ENCODE peak calls at places on chromosomes 13 and 19, in eight cellular contexts. B is endothelial cell of umbilical vein; Q is ovary; X is stimulated activated CD4-positive, alpha-beta T cell treated with anti-CD3 and anti-CD28 coated beads, TNF-alpha, amount 100 ng/mL, for 4 hours; L is activated naive CD4-positive, alpha-beta T cell treated with anti-CD3 and anti-CD28 coated beads, Interleukin-2, amount 10 ng/mL, durations not matched to agents 7 days and 5 days; W is non-pigmented ciliary epithelial cell; C is fibroblast of mammary gland; O is stimulated activated CD8-positive, alpha-beta memory T cell treated with anti-CD3 and anti-CD28 coated beads, Interleukin-12 subunit alpha, Interleukin-12 subunit beta, amount 100 ng/mL, for 4 hours. E is an unnamed sample.

GRCh38 chr13:38656699-38657098 is 30.2 kb upstream of the FREM2 start:
- DNase-seq in B (no peak), O (no peak), X (no peak), C (no peak), L (no peak), W (no peak), Q (no peak), E (no peak)

GRCh38 chr13:27442071-27442647 is 8.2 kb downstream of the MTIF3 start:
- DNase-seq in X (no peak), B (no peak), O (no peak), C (no peak), L (peak; percentile 44), W (no peak), Q (no peak), E (no peak)

GRCh38 chr13:24865158-24865557 is 101.2 kb downstream of the RNF17 start:
- DNase-seq in B (no peak), C (peak; percentile 18), W (no peak), Q (no peak), X (no peak), L (no peak), O (no peak), E (no peak)

GRCh38 chr13:44142911-44143665 is 230.5 kb upstream of the SERP2 start:
- DNase-seq in L (no peak), O (no peak), Q (no peak), X (no peak), B (peak; percentile 28), W (peak; percentile 60), C (peak; percentile 40), E (no peak)

GRCh38 chr13:110340812-110341444 is 33.8 kb downstream of the COL4A2 start:
- DNase-seq in W (no peak), B (peak; percentile 80), C (peak; percentile 34), Q (peak; percentile 75), X (peak; percentile 48), L (peak; percentile 68), O (peak; percentile 22), E (peak; percentile 65)

GRCh38 chr19:7196721-7197168 is 97.5 kb downstream of the INSR start:
- DNase-seq in B (no peak), O (no peak), W (no peak), Q (no peak), C (peak; percentile 52), L (no peak), X (no peak), E (no peak)

GRCh38 chr13:46516624-46517318 is 36.2 kb upstream of the LRCH1 start:
- DNase-seq in Q (no peak), O (no peak), W (no peak), C (peak; percentile 68), L (no peak), B (no peak), X (no peak), E (no peak)

GRCh38 chr19:54107876-54108490 is 5.3 kb downstream of the NDUFA3 start:
- DNase-seq in L (no peak), B (no peak), X (no peak), Q (no peak), O (no peak), W (no peak), C (no peak), E (no peak)

GRCh38 chr13:112069063-112069726 is 2.2 kb downstream of the SOX1 start:
- DNase-seq in O (no peak), C (no peak), X (no peak), B (no peak), Q (no peak), L (no peak), W (no peak), E (no peak)

GRCh38 chr13:114105351-114106225 is 26.8 kb downstream of the RASA3 start:
- DNase-seq in Q (no peak), X (no peak), L (no peak), O (no peak), W (no peak), C (no peak), B (no peak), E (peak; percentile 1)

GRCh38 chr19:4375164-4375619 is 25.2 kb downstream of the SH3GL1 start:
- DNase-seq in C (no peak), W (no peak), Q (peak; percentile 29), X (no peak), L (no peak), B (no peak), O (no peak), E (peak; percentile 53)

GRCh38 chr13:33182729-33183128 is 102.8 kb downstream of the STARD13 start:
- DNase-seq in X (no peak), W (no peak), C (no peak), B (no peak), O (no peak), Q (no peak), L (no peak), E (no peak)

GRCh38 chr13:110758195-110758594 is 44.7 kb downstream of the ING1 start:
- DNase-seq in W (no peak), O (no peak), C (peak; percentile 65), L (no peak), B (peak; percentile 26), X (no peak), Q (no peak), E (no peak)

GRCh38 chr13:52882803-52883202 is 34.4 kb upstream of the PCDH8 start:
- DNase-seq in X (no peak), C (no peak), Q (no peak), O (no peak), L (no peak), W (no peak), B (no peak), E (no peak)

GRCh38 chr19:42412661-42413076 is 14.5 kb downstream of the LIPE start:
- DNase-seq in L (no peak), C (no peak), X (no peak), Q (no peak), B (no peak), O (no peak), W (no peak), E (no peak)

GRCh38 chr13:97433727-97434416 is at the start of gene RAP2A:
- DNase-seq in B (peak; percentile 93), O (peak; percentile 80), W (peak; percentile 53), X (peak; percentile 78), Q (peak; percentile 92), C (peak; percentile 86), L (peak; percentile 92), E (peak; percentile 92)

GRCh38 chr13:47146136-47146535 is 249.3 kb upstream of the HTR2A start:
- DNase-seq in O (no peak), Q (no peak), B (no peak), X (no peak), C (peak; percentile 69), W (peak; percentile 75), L (no peak), E (no peak)

GRCh38 chr13:54187461-54187860 is 1158.8 kb downstream of the OLFM4 start:
- DNase-seq in B (no peak), L (no peak), X (no peak), W (no peak), O (no peak), Q (no peak), C (no peak), E (no peak)

GRCh38 chr13:74132768-74133656 is 1.2 kb downstream of the KLF12 start:
- DNase-seq in X (no peak), L (peak; percentile 59), W (no peak), O (no peak), C (no peak), B (peak; percentile 50), Q (peak; percentile 31), E (peak; percentile 63)

GRCh38 chr13:38008636-38009035 is 139.1 kb upstream of the TRPC4 start:
- DNase-seq in X (no peak), Q (no peak), B (peak; percentile 21), O (no peak), L (no peak), C (no peak), W (no peak), E (peak; percentile 81)

GRCh38 chr19:46478356-46478986 is 7.1 kb upstream of the PNMA8A start:
- DNase-seq in W (no peak), C (peak; percentile 77), Q (no peak), L (no peak), X (no peak), B (no peak), O (no peak), E (no peak)

GRCh38 chr13:30743319-30744055 is 8.1 kb downstream of the ALOX5AP start:
- DNase-seq in O (no peak), W (peak; percentile 99), C (peak; percentile 99), L (no peak), Q (peak; percentile 47), B (peak; percentile 89), X (no peak), E (no peak)

GRCh38 chr13:60267498-60268202 is 103.9 kb upstream of the DIAPH3 start:
- DNase-seq in Q (no peak), B (peak; percentile 2), X (no peak), C (no peak), W (no peak), L (peak; percentile 47), O (no peak), E (no peak)

GRCh38 chr19:2549701-2550191 is 73.8 kb downstream of the GADD45B start:
- DNase-seq in X (no peak), O (no peak), B (no peak), C (peak; percentile 94), W (peak; percentile 83), Q (peak; percentile 58), L (no peak), E (peak; percentile 83)

GRCh38 chr19:5719274-5719960 is 529 bp downstream of the LONP1 start:
- DNase-seq in W (no peak), C (no peak), L (peak; percentile 60), B (peak; percentile 40), O (no peak), X (no peak), Q (no peak), E (no peak)

GRCh38 chr13:32045963-32046785 is 14.6 kb downstream of the FRY start:
- DNase-seq in Q (no peak), L (no peak), X (no peak), W (peak; percentile 22), C (peak; percentile 53), O (no peak), B (peak; percentile 21), E (peak; percentile 41)